ENCODE peak calls at places on chromosomes 7 and 10, in four cellular contexts. W is HCT116, K is tibial nerve, G is endothelial cell of umbilical vein. Q is an unnamed sample.
A peak's percentile ranks its signal among the peaks of the same experiment; 100 is the strongest.

GRCh38 chr7:74355091-74355490 is 65.9 kb downstream of the CLIP2 start:
- DNase-seq in W (peak; percentile 75), K (peak; percentile 7), G (peak; percentile 70), Q (no peak)

GRCh38 chr7:36171503-36171902 is 18.4 kb downstream of the EEPD1 start:
- DNase-seq in W (no peak), K (no peak), G (no peak), Q (no peak)

GRCh38 chr10:53697038-53697437 is 924.5 kb upstream of the MBL2 start:
- DNase-seq in W (no peak), K (no peak), G (no peak), Q (no peak)

GRCh38 chr7:6256709-6257535 is 15.5 kb downstream of the CYTH3 start:
- DNase-seq in W (no peak), K (peak; percentile 34), G (no peak), Q (peak; percentile 61)

GRCh38 chr10:133385214-133385613 is 6.2 kb downstream of the PAOX start:
- DNase-seq in W (no peak), K (no peak), G (no peak), Q (no peak)

GRCh38 chr10:49254556-49255318 is 44.2 kb upstream of the C10orf71 start:
- DNase-seq in W (no peak), K (no peak), G (no peak), Q (no peak)

GRCh38 chr10:58326967-58327381 is 7.8 kb upstream of the UBE2D1 start:
- DNase-seq in W (no peak), K (peak; percentile 12), G (peak; percentile 4), Q (peak; percentile 19)

GRCh38 chr7:17963281-17963680 is 23.0 kb upstream of the SNX13 start:
- DNase-seq in W (no peak), K (no peak), G (no peak), Q (peak; percentile 41)

GRCh38 chr10:71713135-71714040 is 6.2 kb downstream of the C10orf105 start:
- DNase-seq in W (no peak), K (peak; percentile 78), G (peak; percentile 26), Q (peak; percentile 97)
- TF ChIP-seq POLR2A in W (no peak), K (peak; percentile 54), G (no peak), Q (no peak)

DNA sequence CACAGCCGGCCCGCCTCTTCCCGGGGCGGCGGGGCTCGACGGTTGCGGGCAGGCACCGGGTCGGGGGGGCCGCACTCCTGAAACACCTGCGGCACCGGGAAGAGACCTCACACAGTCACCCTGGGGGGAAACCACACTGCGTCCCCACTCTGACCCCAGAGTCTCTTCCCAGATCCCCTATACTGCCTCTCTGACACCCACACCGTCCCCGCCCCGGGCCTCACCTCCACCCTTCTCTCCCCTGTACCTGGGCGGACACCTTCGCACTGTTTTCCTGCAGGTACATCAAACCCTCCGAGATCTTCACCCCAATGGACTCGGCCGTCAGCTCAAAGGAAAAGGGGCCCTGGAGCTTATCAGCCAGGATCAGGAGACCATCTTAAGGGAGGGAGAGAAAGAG is 3.4 kb upstream of the GAL3ST4 start:
- DNase-seq in W (no peak), K (no peak), G (no peak), Q (peak; percentile 84)
- H3K4me3 ChIP-seq in W (no peak overlapping the region), K (peak overlapping the region; percentile 51), G (peak overlapping the region; percentile 25), Q (no peak overlapping the region)

DNA sequence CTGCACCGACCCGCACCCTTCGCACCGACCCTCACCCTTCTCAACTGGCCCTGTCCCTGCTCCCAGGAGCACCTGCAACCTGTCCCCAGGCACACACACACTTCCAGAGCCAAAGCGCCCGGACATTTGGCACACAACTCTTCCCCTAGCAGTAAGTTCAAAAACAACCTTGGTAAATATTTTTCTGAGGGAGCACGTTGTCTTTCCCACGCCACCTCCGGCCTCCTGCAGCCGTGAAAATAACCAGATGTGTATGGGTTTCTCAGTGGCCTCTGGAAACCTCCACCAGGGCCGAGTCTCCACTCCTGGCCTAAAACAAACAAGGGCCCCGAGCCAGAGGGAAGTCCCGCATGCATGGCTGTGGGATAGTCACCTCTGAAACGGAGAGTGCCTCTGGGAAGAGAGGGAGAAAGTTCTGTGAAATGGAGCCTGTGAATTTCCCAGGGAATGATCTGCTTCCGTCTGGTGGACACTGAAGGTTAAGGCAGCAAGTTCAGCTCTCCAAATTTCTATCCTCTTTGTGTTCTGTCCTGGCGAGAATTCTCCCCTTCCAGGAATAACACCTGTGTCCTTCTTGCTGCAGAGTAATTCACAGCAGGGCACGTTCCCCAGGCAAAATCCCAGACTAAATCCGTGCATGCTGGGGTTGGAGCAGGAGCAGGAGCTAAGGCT is 15.8 kb downstream of the PODXL start:
- DNase-seq in W (no peak), K (no peak), G (peak; percentile 89), Q (no peak)
- TF ChIP-seq CTCF in W (peak; percentile 11), K (no peak), G (peak; percentile 24), Q (no peak)

GRCh38 chr7:125382401-125382800 is 452.8 kb upstream of the POT1 start:
- DNase-seq in W (no peak), K (no peak), G (no peak), Q (no peak)
- TF ChIP-seq POLR2A in W (no peak), K (no peak), G (no peak), Q (no peak)